ENCODE peak calls at places on chromosomes 1 and 21, in six cellular contexts. G, Q, N, D, C and O are unnamed samples.

GRCh38 chr1:169024800-169025253 is 81.7 kb upstream of the ATP1B1 start:
- DNase-seq in G (no peak), Q (no peak), N (no peak), D (no peak), C (no peak), O (no peak)

GRCh38 chr1:161721738-161722343 is 497 bp downstream of the FCRLB start:
- DNase-seq in G (no peak), Q (no peak), N (no peak), D (peak), C (no peak), O (no peak)

GRCh38 chr1:22388666-22389455 is 62.8 kb upstream of the ZBTB40 start:
- DNase-seq in G (no peak), Q (no peak), N (no peak), D (no peak), C (peak), O (no peak)

GRCh38 chr1:108194051-108194450 is 6.1 kb downstream of the SLC25A24 start:
- DNase-seq in G (no peak), Q (no peak), N (no peak), D (no peak), C (no peak), O (no peak)

GRCh38 chr21:44697811-44698734 is 1.1 kb downstream of the KRTAP10-12 start:
- DNase-seq in G (no peak), Q (no peak), N (no peak), D (no peak), C (peak), O (peak)

GRCh38 chr1:15508700-15509487 is 15.1 kb downstream of the CASP9 start:
- DNase-seq in G (no peak), Q (no peak), N (peak), D (no peak), C (no peak), O (peak)

GRCh38 chr21:35381743-35382310 is 332.7 kb upstream of the RUNX1 start:
- DNase-seq in G (no peak), Q (no peak), N (no peak), D (no peak), C (no peak), O (no peak)

GRCh38 chr1:151992345-151993083 is 1.1 kb downstream of the S100A10 start:
- DNase-seq in G (peak), Q (peak), N (peak), D (peak), C (peak), O (peak)

GRCh38 chr1:205991237-205991636 is 12.0 kb downstream of the RAB7B start:
- DNase-seq in G (no peak), Q (no peak), N (no peak), D (no peak), C (no peak), O (no peak)

GRCh38 chr1:230842801-230843200 is 25.5 kb downstream of the C1orf198 start:
- DNase-seq in G (no peak), Q (no peak), N (no peak), D (no peak), C (no peak), O (no peak)

GRCh38 chr1:3504151-3504822 is 49.8 kb downstream of the ARHGEF16 start:
- DNase-seq in G (no peak), Q (peak), N (no peak), D (no peak), C (no peak), O (peak)

GRCh38 chr1:33338495-33339211 is 17.8 kb upstream of the A3GALT2 start:
- DNase-seq in G (no peak), Q (peak), N (peak), D (no peak), C (peak), O (peak)

GRCh38 chr1:94543893-94544635 is 2.5 kb upstream of the F3 start:
- DNase-seq in G (no peak), Q (no peak), N (no peak), D (no peak), C (no peak), O (no peak)

GRCh38 chr1:17192394-17193221 is 12.3 kb upstream of the PADI1 start:
- DNase-seq in G (no peak), Q (no peak), N (no peak), D (no peak), C (no peak), O (peak)

GRCh38 chr1:1118011-1118892 is 2.4 kb upstream of the C1orf159 start:
- DNase-seq in G (peak), Q (peak), N (no peak), D (no peak), C (no peak), O (peak)

GRCh38 chr1:43653893-43654292 is 3.9 kb downstream of the KDM4A start:
- DNase-seq in G (no peak), Q (no peak), N (no peak), D (peak), C (no peak), O (no peak)
- H3K27ac ChIP-seq in G (no peak), Q (no peak), N (no peak), D (no peak), C (no peak), O (no peak)

GRCh38 chr1:109573785-109574184 is 25.4 kb downstream of the GNAI3 start:
- DNase-seq in G (no peak), Q (no peak), N (no peak), D (no peak), C (no peak), O (no peak)
- H3K4me3 ChIP-seq in G (no peak), Q (no peak), N (no peak), D (no peak), C (no peak), O (no peak)

GRCh38 chr1:30033276-30034104 is 689.9 kb downstream of the MATN1 start:
- DNase-seq in G (peak), Q (no peak), N (no peak), D (no peak), C (no peak), O (no peak)
- TF ChIP-seq CTCF in G (no peak), Q (no peak), N (no peak), D (no peak), C (no peak), O (no peak)

GRCh38 chr1:59771361-59771760 is 43.4 kb upstream of the HOOK1 start:
- DNase-seq in G (no peak), Q (no peak), N (no peak), D (no peak), C (no peak), O (no peak)
- H3K27ac ChIP-seq in G (no peak), Q (no peak), N (no peak), D (no peak), C (no peak), O (no peak)

GRCh38 chr1:4615501-4615900 is 38.9 kb upstream of the AJAP1 start:
- DNase-seq in G (no peak), Q (no peak), N (no peak), D (no peak), C (no peak), O (no peak)
- H3K4me3 ChIP-seq in G (no peak), Q (no peak), N (no peak), D (no peak), C (no peak), O (no peak)

GRCh38 chr21:46665566-46665965 is 30.1 kb downstream of the PRMT2 start:
- DNase-seq in G (no peak), Q (no peak), N (no peak), D (no peak), C (no peak), O (no peak)

GRCh38 chr21:46668381-46668780 is 32.9 kb downstream of the PRMT2 start:
- DNase-seq in G (no peak), Q (no peak), N (no peak), D (no peak), C (no peak), O (no peak)

GRCh38 chr21:46667191-46667734 is 31.8 kb downstream of the PRMT2 start:
- DNase-seq in G (no peak), Q (no peak), N (no peak), D (no peak), C (no peak), O (no peak)

GRCh38 chr21:46664316-46664995 is 29.0 kb downstream of the PRMT2 start:
- DNase-seq in G (no peak), Q (no peak), N (no peak), D (no peak), C (no peak), O (no peak)

GRCh38 chr21:46667735-46668380 is 32.4 kb downstream of the PRMT2 start:
- DNase-seq in G (no peak), Q (no peak), N (no peak), D (no peak), C (peak), O (no peak)
- TF ChIP-seq CTCF in G (no peak), Q (no peak), N (no peak), D (no peak), C (no peak), O (no peak)